ENCODE peak calls at places on chromosomes 4 and X, in five cellular contexts. R, I, W, C and F are unnamed samples.

GRCh38 chr4:151359576-151359975 is 34.2 kb upstream of the SH3D19 start:
- DNase-seq in W (no peak), C (no peak), R (no peak), I (peak), F (no peak)

GRCh38 chr4:109462297-109462696 is 28.7 kb downstream of the SEC24B start:
- DNase-seq in I (no peak), C (no peak), R (no peak), W (no peak), F (no peak)

GRCh38 chrX:153384390-153384789 is 16.8 kb downstream of the PNMA6E start:
- DNase-seq in C (no peak), I (no peak), R (no peak), W (no peak), F (no peak)

GRCh38 chrX:53048169-53049126 is at the start of gene GPR173:
- DNase-seq in R (no peak), I (peak), C (no peak), W (no peak), F (no peak)

GRCh38 chr4:184448828-184449227 is 25.5 kb downstream of the IRF2 start:
- DNase-seq in I (no peak), R (no peak), W (no peak), C (no peak), F (peak)

GRCh38 chr4:25223770-25224375 is 10.0 kb upstream of the PI4K2B start:
- DNase-seq in R (no peak), W (no peak), C (no peak), I (no peak), F (peak)

GRCh38 chrX:132612990-132613564 is 124.2 kb upstream of the MBNL3 start:
- DNase-seq in I (peak), C (no peak), R (no peak), W (peak), F (no peak)

GRCh38 chr4:140238353-140239041 is 84.5 kb upstream of the MAML3 start:
- DNase-seq in C (no peak), R (no peak), I (peak), W (no peak), F (peak)

GRCh38 chr4:7000421-7001176 is 42.6 kb upstream of the TADA2B start:
- DNase-seq in I (no peak), C (no peak), W (no peak), R (no peak), F (no peak)

GRCh38 chrX:56498756-56499155 is 64.7 kb upstream of the UBQLN2 start:
- DNase-seq in I (no peak), C (no peak), R (no peak), W (no peak), F (no peak)

GRCh38 chr4:102566426-102566825 is 65.3 kb downstream of the NFKB1 start:
- DNase-seq in R (no peak), W (no peak), C (no peak), I (no peak), F (no peak)

GRCh38 chr4:31737419-31737818 is 1017.2 kb downstream of the PCDH7 start:
- DNase-seq in W (no peak), C (no peak), I (no peak), R (peak), F (peak)

GRCh38 chrX:108584617-108585211 is 145.1 kb downstream of the COL4A5 start:
- DNase-seq in C (no peak), I (peak), R (peak), W (peak), F (no peak)

GRCh38 chr4:166996216-166996615 is 238.1 kb downstream of the SPOCK3 start:
- DNase-seq in W (no peak), C (no peak), R (no peak), I (no peak), F (no peak)

GRCh38 chr4:10421344-10422055 is 35.7 kb downstream of the ZNF518B start:
- DNase-seq in C (no peak), R (no peak), I (no peak), W (no peak), F (no peak)

GRCh38 chrX:38993500-38993899 is 192.2 kb downstream of the MID1IP1 start:
- DNase-seq in I (no peak), C (no peak), R (no peak), W (no peak), F (no peak)

GRCh38 chrX:148958896-148959295 is 458.5 kb downstream of the AFF2 start:
- DNase-seq in I (no peak), C (no peak), R (no peak), W (no peak), F (no peak)

GRCh38 chr4:8409271-8410065 is 31.1 kb downstream of the ACOX3 start:
- DNase-seq in W (peak), R (no peak), C (no peak), I (peak), F (no peak)

GRCh38 chrX:68703369-68703768 is 55.9 kb downstream of the STARD8 start:
- DNase-seq in W (no peak), I (no peak), R (no peak), C (no peak), F (no peak)

GRCh38 chrX:56788717-56789122 is 59.7 kb downstream of the NBDY start:
- DNase-seq in R (no peak), I (no peak), W (no peak), C (peak), F (no peak)

GRCh38 chr4:39429476-39430310 is 23.0 kb downstream of the KLB start:
- DNase-seq in W (no peak), C (peak), I (no peak), R (no peak), F (no peak)

DNA sequence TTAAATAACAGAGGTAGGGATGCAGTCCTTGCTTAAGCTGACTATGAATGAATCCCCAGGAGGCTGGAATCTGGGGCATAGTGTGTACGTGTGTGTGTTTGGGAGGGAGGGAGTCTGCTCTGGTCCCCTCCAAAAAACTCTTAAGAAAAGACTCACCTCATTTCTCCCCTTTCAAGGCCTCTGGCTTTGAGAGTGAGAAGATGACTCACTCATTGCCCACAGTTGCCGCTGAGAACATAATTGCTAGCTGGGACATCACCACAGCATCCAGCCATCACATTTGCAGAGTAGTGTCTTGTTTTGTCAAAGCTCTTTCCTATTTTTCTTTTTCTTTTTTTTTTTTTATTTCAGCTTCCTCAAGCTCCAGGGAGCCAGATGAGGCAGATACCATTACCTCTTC is 61.7 kb upstream of the LAS1L start:
- DNase-seq in I (no peak), W (no peak), R (peak), C (no peak), F (peak)
- TF ChIP-seq REST in I (no peak), W (no peak), R (no peak), C (no peak), F (no peak)

GRCh38 chr4:64582492-64582891 is 173.2 kb upstream of the TECRL start:
- DNase-seq in W (no peak), R (no peak), I (no peak), C (no peak), F (no peak)

GRCh38 chr4:64584125-64584524 is 174.9 kb upstream of the TECRL start:
- DNase-seq in C (no peak), W (no peak), R (no peak), I (no peak), F (no peak)

GRCh38 chr4:64581422-64581821 is 172.2 kb upstream of the TECRL start:
- DNase-seq in C (no peak), W (no peak), R (no peak), I (no peak), F (no peak)

GRCh38 chr4:64588507-64588906 is 179.3 kb upstream of the TECRL start:
- DNase-seq in R (no peak), C (no peak), I (no peak), W (no peak), F (no peak)

DNA sequence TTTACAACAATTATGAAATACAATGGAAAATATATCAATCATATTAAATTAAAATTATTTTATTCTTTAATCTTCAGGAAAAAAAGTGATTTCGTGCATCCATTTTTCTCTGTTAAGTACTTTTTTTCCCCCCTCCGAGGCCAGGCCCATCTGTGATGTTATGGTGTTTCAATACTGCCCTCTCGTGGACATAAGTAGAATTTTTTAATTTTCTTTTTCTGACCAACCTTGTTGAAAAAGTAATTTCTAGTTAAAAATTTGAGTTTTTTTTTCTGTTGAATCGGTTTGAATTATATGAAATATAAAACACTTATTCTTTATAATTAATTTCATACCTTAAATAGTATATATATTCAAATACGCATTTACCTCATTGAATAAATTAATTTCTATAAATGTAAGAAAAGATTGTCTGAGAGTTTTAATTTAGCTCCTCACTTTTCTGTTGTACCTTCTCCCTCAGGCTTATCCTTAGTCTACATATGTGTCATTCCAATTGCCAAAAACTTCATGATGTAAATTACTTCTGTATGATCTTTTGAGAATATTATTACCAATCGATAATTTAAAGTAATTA is 175.8 kb upstream of the TECRL start:
- DNase-seq in I (peak), W (peak), C (peak), R (no peak), F (peak)
- TF ChIP-seq GABPA in I (no peak), W (no peak), C (no peak), R (no peak), F (no peak)

GRCh38 chrX:55056820-55057690 is 17.8 kb upstream of the PAGE2B start:
- DNase-seq in C (no peak), I (no peak), R (no peak), W (no peak), F (no peak)

DNA sequence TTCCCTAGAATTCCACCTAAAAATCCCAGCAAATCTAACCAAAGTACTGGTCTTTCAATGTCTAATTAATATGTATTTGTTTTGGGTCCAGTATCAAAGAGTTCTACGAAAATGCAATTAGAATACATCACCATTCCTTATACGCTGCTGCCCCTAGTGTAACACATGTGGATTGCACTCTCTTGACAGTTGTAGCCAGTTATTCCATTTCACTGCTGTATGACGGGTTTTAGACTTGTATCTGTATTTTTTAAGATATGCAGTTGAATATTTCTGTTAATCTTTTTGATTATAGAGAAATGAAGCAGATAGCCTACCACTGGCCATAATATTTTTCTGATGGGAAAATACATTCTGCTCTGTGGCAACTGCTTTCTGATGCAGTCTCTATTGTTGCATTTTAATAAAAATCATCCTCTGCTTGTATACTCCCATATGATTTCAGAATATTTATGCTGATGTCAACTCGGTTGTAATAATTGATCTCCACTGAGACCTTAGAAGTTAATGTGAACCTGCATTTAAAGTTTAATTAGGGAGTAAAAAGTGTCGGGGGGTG is 17.1 kb upstream of the PAGE2B start:
- DNase-seq in I (peak), W (peak), C (peak), R (no peak), F (no peak)
- TF ChIP-seq REST in I (no peak), W (no peak), C (no peak), R (no peak), F (no peak)

DNA sequence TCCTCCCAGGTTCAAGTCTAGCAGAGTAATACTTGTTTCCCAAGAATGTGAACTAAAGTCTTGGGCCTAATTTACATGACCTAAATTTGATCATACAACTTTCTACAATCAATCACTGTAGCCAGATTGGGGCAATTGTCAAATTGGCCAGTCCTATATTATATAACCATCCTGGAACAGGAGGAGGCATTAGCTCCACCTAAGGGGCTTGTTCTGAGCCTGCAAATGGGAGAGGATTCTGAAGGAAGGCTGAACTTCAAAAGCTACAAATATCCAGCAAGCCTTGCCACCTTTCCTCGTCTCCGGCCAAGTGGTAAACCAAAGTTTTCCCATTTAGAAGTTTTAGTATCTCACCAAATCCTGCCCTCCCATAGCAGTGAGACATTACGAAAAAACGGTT is 1289.6 kb upstream of the TENM3 start:
- DNase-seq in C (peak), R (no peak), W (no peak), I (no peak), F (no peak)
- TF ChIP-seq GABPA in C (no peak), R (no peak), W (no peak), I (no peak), F (no peak)

DNA sequence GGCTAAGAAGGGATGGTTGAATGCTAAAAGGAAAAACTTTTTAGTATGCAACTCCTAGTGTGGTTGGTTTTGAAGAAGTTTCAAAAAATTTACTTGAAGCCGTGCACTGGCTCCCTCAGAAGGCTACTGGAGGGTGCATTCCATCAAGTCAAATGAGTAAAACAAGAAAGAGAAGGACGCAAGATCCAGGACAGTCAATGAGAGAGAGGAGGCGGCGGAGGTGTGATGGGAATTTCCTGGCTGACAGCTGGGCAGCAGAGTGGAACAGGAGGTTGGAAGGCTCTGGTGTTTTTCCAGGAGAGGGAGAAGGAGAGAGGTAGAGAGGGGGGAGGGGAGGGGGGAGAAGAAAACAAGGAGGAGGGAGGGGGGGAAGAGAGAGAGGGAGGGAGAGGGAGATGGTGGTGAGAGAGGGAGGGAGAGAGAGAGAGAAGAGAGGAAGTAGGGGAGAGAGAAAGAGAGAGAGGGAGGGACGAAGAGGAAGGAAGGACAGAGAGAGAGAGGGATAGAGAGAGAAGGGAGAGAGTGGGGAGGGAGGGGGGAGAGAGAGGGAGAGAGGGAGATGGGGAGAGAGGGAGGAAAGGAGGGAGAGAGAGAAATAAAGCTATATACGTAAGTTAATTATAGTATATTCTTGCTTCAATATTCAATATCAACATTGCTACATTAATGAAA is 126.4 kb downstream of the SH3KBP1 start:
- DNase-seq in I (no peak), R (no peak), C (no peak), W (no peak), F (no peak)
- TF ChIP-seq REST in I (no peak), R (no peak), C (no peak), W (no peak), F (no peak)

GRCh38 chr4:94426783-94427182 is 25.0 kb upstream of the PDLIM5 start:
- DNase-seq in R (no peak), W (no peak), C (no peak), I (no peak), F (no peak)

GRCh38 chr4:94431388-94431787 is 20.4 kb upstream of the PDLIM5 start:
- DNase-seq in I (no peak), W (no peak), R (no peak), C (no peak), F (no peak)

GRCh38 chr4:94434505-94434904 is 17.2 kb upstream of the PDLIM5 start:
- DNase-seq in R (no peak), W (no peak), C (no peak), I (no peak), F (no peak)

GRCh38 chr4:94430416-94430815 is 21.3 kb upstream of the PDLIM5 start:
- DNase-seq in C (no peak), I (no peak), R (no peak), W (no peak), F (no peak)

DNA sequence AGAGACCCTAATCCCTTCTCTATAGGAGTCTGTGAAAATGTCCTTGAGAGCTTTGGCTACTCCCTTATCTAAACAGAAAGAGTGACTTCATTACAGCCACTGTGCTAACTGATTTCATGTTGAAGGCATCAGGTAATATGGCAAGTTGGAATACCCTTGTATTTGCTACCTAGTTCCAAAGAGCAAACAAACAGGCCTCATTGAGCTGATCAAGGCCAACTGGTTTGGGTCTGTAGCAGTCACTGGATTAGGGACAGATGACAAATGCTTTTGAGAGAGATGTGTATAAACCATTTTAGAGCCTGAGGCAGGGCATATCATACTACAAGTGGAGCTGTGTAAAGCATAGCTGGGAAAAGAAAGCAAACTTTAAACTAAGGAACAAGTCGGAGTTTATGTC is 22.9 kb upstream of the PDLIM5 start:
- DNase-seq in C (peak), I (no peak), W (no peak), R (no peak), F (no peak)
- TF ChIP-seq GABPA in C (no peak), I (no peak), W (no peak), R (no peak), F (no peak)

GRCh38 chr4:3821580-3822229 is 55.5 kb downstream of the ADRA2C start:
- DNase-seq in C (no peak), R (no peak), W (no peak), I (no peak), F (no peak)

GRCh38 chr4:3819210-3819919 is 53.2 kb downstream of the ADRA2C start:
- DNase-seq in R (no peak), C (peak), W (no peak), I (no peak), F (no peak)

GRCh38 chr4:3822230-3822947 is 56.2 kb downstream of the ADRA2C start:
- DNase-seq in W (no peak), I (no peak), C (peak), R (no peak), F (no peak)

GRCh38 chr4:3820016-3820805 is 54.0 kb downstream of the ADRA2C start:
- DNase-seq in I (no peak), C (no peak), R (no peak), W (no peak), F (no peak)

DNA sequence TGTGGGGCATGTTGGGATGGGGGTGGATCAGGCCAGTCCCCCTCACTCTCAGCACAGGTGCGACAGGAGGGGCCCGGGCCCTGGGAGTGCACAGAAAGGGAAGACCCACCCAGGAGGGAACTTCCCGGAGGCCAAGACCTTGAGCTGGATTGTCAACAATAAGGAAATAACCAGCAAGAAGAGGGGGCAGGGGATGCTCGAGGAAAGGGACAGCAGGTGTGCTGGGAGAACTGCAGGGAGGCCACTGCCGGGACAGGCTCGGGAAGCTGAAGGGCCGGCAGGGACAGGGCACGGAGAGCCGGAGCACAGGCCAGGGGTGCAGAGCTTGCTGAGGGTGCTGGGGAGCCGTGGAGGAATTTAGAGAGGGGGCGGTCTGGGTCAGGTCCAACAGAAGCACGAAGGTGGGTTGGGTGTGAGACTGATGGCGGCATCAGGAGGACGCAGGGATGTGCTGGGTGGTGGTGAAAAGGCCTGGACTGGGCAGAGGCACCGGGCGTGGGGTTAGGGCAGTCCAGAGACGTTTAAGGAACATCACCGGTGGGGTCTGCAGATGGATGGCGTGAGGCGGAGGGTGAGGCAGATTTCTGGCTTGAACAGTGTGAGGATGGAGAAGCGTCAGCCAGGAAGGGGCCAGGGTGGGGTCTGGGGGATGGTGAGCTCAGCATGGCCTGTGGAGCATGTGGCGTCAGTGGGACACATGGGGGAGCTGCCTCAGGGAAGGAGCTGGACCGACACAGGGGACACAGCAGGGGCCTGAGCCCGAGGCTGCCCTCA is 54.8 kb downstream of the ADRA2C start:
- DNase-seq in I (no peak), C (no peak), R (no peak), W (no peak), F (no peak)
- TF ChIP-seq REST in I (no peak), C (no peak), R (no peak), W (no peak), F (no peak)

DNA sequence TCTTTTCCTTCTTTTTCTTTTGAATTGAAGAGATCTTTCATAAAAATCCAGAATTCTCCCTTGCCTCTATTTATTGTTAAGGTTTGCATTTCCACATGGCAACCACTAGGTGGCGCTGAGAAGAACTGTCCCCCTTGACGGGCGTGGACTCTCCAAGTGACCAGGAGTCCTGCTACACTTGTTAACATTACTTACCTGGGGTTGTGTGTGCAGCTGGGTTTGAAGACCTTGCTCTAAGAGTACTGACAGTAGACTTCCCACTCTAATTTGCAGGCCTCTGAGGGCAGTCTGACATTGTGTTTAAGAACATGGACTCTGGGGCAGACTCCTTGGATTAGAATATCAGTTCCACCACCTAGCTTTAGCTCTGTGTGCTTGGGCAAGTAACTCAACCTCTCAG is 52.8 kb downstream of the GPRIN3 start:
- DNase-seq in C (peak), I (peak), R (no peak), W (peak), F (peak)
- TF ChIP-seq GABPA in C (no peak), I (no peak), R (no peak), W (no peak), F (no peak)